ENCODE peak calls at places on chromosomes 2 and 18, in ten cellular contexts. L is heart right ventricle, I is spleen, S is lower lobe of right lung, F is DND-41, M is adrenal gland, A is prostate gland, E is omental fat pad, J is endothelial cell of umbilical vein, R is pancreas. X is an unnamed sample.

GRCh38 chr2:120236791-120237190 is 13.6 kb upstream of the TMEM185B start:
- DNase-seq in J (no peak), R (no peak), S (no peak), M (no peak), E (no peak), I (peak), A (no peak), F (no peak), L (no peak), X (no peak)

GRCh38 chr18:60064271-60064670 is 164.5 kb downstream of the PMAIP1 start:
- DNase-seq in L (no peak), A (no peak), F (no peak), I (no peak), E (no peak), J (no peak), M (no peak), R (no peak), S (no peak), X (no peak)

GRCh38 chr2:127525692-127526141 is 572 bp downstream of the IWS1 start:
- DNase-seq in J (no peak), A (no peak), F (peak), E (no peak), I (no peak), M (peak), S (no peak), L (no peak), R (no peak), X (no peak)

GRCh38 chr2:212124597-212124996 is 414.0 kb downstream of the ERBB4 start:
- DNase-seq in F (no peak), J (no peak), L (no peak), M (no peak), I (no peak), A (no peak), S (no peak), E (no peak), R (no peak), X (no peak)

GRCh38 chr2:209351636-209352035 is 72.2 kb upstream of the MAP2 start:
- DNase-seq in E (no peak), R (no peak), I (no peak), L (no peak), S (no peak), M (no peak), F (no peak), J (no peak), A (no peak), X (no peak)

GRCh38 chr2:48328972-48329723 is 200.8 kb upstream of the STON1 start:
- DNase-seq in I (no peak), A (no peak), R (no peak), S (no peak), F (no peak), L (no peak), J (peak), M (no peak), E (no peak), X (no peak)

GRCh38 chr2:155965415-155966070 is 367.0 kb downstream of the NR4A2 start:
- DNase-seq in A (no peak), S (no peak), J (no peak), R (no peak), L (no peak), E (no peak), I (no peak), M (no peak), F (no peak), X (no peak)

GRCh38 chr2:9249036-9249800 is 42.6 kb downstream of the ASAP2 start:
- DNase-seq in E (no peak), J (peak), M (no peak), I (no peak), A (peak), R (no peak), L (no peak), F (no peak), S (no peak), X (no peak)

GRCh38 chr2:181054843-181055242 is 74.4 kb downstream of the UBE2E3 start:
- DNase-seq in I (no peak), R (no peak), F (no peak), M (no peak), J (no peak), E (no peak), S (no peak), L (no peak), A (no peak), X (no peak)

GRCh38 chr2:130767408-130767775 is 12.1 kb downstream of the AMER3 start:
- DNase-seq in I (peak), A (no peak), E (no peak), F (no peak), S (no peak), L (no peak), J (no peak), M (no peak), R (no peak), X (no peak)

GRCh38 chr2:26018184-26018716 is 15.6 kb upstream of the RAB10 start:
- DNase-seq in I (no peak), A (peak), M (peak), F (no peak), S (peak), E (peak), L (peak), J (peak), R (peak), X (no peak)

GRCh38 chr18:41569867-41570266 is 385.2 kb upstream of the PIK3C3 start:
- DNase-seq in F (no peak), J (no peak), E (no peak), L (no peak), A (no peak), I (no peak), M (no peak), S (no peak), R (no peak), X (no peak)

GRCh38 chr2:20135631-20136050 is 84.2 kb upstream of the LAPTM4A start:
- DNase-seq in J (peak), R (peak), I (no peak), M (peak), E (no peak), F (peak), S (peak), L (peak), A (peak), X (no peak)

GRCh38 chr2:56132138-56132537 is 51.7 kb upstream of the CCDC85A start:
- DNase-seq in R (no peak), A (no peak), F (no peak), I (no peak), L (no peak), S (no peak), J (peak), M (no peak), E (no peak), X (no peak)

GRCh38 chr18:50738103-50738757 is 81.6 kb downstream of the MRO start:
- DNase-seq in M (no peak), E (no peak), L (no peak), F (no peak), R (no peak), I (no peak), A (no peak), J (no peak), S (no peak), X (no peak)

GRCh38 chr18:39500320-39500719 is 1934.7 kb upstream of the CELF4 start:
- DNase-seq in I (no peak), F (no peak), R (no peak), E (no peak), M (no peak), A (no peak), J (no peak), L (no peak), S (no peak), X (no peak)

DNA sequence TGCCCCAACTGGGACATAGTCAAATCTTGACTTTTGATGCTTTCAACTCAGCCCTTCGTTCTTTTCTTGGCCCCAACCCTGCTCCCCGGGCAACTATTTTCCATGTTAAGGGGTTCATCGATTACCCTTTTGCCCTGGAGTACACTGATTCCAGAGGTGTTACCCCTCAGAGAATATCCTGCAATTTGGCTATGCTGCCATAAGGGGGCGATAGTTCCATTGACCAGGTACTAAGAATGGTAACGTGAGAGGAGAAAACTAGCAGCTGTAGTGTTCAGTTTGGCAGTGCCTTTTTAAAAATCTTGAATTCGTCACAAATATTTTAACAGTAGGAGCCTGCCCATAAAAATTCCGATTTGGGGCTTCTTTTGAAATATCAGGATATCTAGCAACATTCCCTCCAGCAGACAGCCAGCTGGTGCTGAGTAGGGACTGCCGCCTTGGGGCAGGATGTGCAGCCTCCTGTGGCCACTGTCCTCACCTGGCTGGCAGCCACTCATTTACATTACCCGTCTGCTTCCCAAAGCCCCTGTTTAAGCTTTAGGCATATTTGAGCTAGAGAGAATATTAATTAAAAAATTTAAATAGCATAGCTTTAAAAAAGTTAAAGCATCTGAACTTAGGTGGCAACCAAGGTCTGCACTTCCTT is 146.3 kb upstream of the SKOR2 start:
- DNase-seq in R (no peak), J (no peak), E (no peak), F (peak), M (no peak), S (no peak), L (no peak), A (no peak), I (no peak), X (no peak)
- TF ChIP-seq CTCF in R (no peak), J (no peak), E (no peak), F (peak), M (no peak), S (no peak), L (no peak), A (peak), I (no peak), X (peak)

GRCh38 chr2:182452456-182452990 is 25.7 kb upstream of the PDE1A start:
- DNase-seq in J (no peak), M (no peak), R (no peak), I (no peak), A (no peak), E (no peak), S (no peak), F (no peak), L (no peak), X (no peak)

DNA sequence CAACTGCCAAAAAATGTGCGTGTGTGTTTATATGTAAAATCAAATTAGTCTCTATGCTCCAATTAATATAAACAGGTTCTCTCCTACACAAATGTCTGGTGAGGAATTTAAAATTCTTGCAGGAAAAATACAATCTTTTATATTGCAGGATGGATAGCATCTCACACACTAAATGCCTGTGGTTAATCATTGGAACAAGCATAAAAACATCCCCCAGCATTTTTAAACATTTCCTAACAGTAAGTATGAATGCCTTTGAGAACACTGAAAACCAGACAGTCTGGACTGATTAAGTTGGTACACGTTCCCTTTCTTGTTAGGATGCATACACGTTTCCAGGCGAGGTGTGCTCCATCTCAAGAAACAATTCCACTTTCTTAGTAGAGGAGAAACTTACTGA is 29.9 kb upstream of the PDE1A start:
- DNase-seq in R (no peak), J (no peak), L (no peak), M (no peak), I (no peak), A (no peak), E (no peak), F (no peak), S (no peak), X (no peak)
- TF ChIP-seq CTCF in R (no peak), J (no peak), L (no peak), M (no peak), I (no peak), A (no peak), E (no peak), F (no peak), S (no peak), X (no peak)

DNA sequence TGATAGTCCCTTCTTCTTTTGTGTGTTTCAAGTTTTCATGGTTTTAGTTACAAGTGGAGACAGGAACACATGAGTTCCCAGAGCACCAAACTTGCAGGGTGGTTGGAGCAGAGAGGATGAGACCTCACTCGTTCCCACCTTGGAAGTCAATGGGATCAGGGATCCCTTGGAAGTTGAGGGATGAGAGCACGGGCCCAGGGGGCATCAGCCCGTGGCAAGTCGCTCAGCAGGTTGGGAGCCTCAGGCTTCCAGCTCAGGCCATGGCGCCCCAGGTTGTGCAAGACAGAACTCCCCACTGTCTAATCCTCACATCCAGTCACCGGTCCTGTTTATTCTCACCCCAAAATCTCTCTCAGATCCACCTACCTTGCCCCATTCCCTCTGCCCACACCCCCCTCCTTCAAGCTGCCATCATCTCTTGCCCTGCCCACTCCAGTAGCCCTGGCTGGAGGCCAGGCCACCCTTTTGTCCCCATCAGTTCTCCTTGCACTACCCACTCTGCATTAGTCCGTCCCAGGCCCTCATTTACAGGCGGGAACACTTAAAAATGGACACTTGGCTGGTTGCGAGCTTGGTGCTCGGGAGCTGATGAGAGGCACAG is 37.6 kb upstream of the FOSL2 start:
- DNase-seq in S (peak), I (peak), E (no peak), L (no peak), R (no peak), J (no peak), A (no peak), M (no peak), F (no peak), X (peak)
- TF ChIP-seq CTCF in S (no peak), I (no peak), E (no peak), L (no peak), R (no peak), J (no peak), A (no peak), M (no peak), F (no peak), X (no peak)

GRCh38 chr18:48948112-48949050 is 2.4 kb downstream of the SMAD7 start:
- DNase-seq in A (peak), J (peak), E (no peak), L (peak), I (peak), F (peak), S (peak), M (peak), R (peak), X (no peak)
- TF ChIP-seq CTCF in A (no peak), J (no peak), E (no peak), L (no peak), I (no peak), F (no peak), S (peak), M (no peak), R (no peak), X (peak)

GRCh38 chr18:63843008-63843407 is 44.5 kb upstream of the SERPINB2 start:
- DNase-seq in I (no peak), R (no peak), L (no peak), F (no peak), A (no peak), E (no peak), S (no peak), J (no peak), M (no peak), X (no peak)

GRCh38 chr18:63850010-63850409 is 37.5 kb upstream of the SERPINB2 start:
- DNase-seq in F (peak), I (no peak), A (peak), E (no peak), R (no peak), L (no peak), J (peak), M (no peak), S (no peak), X (no peak)

GRCh38 chr18:63848159-63848558 is 39.3 kb upstream of the SERPINB2 start:
- DNase-seq in L (no peak), R (no peak), A (peak), F (peak), I (no peak), S (no peak), E (no peak), M (no peak), J (peak), X (no peak)

GRCh38 chr18:63844254-63844653 is 43.3 kb upstream of the SERPINB2 start:
- DNase-seq in S (no peak), R (no peak), L (no peak), J (peak), F (no peak), E (no peak), A (no peak), M (no peak), I (no peak), X (no peak)
- TF ChIP-seq CTCF in S (peak), R (peak), L (no peak), J (peak), F (peak), E (no peak), A (no peak), M (peak), I (no peak), X (peak)

GRCh38 chr2:27496357-27497287 is at the start of gene GCKR:
- DNase-seq in I (no peak), S (no peak), M (peak), F (no peak), J (peak), L (no peak), E (no peak), R (peak), A (no peak), X (no peak)
- TF ChIP-seq CTCF in I (no peak), S (no peak), M (no peak), F (no peak), J (no peak), L (no peak), E (no peak), R (no peak), A (no peak), X (no peak)

GRCh38 chr2:208163489-208163888 is at the start of gene CRYGA:
- DNase-seq in I (no peak), E (no peak), F (no peak), L (no peak), J (no peak), A (no peak), S (no peak), R (no peak), M (no peak), X (no peak)

DNA sequence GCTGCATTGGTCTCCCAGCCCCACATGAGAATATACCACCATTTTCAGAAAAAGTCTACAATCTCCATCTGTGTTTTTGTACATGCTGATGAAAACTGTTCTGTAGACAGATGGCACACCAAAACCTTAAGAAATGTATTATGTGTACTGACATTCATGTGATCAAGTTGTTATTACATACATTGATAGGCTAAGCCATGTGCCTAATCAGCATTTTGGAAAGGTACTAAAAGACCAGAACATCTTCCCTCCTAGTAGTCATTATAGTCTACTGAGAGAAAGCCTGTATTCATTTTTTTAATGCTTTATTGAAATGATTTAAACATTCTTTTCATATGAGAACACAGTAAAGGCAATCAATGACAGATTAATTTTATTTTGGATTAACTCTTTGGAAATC is 1.7 kb upstream of the CRYGA start:
- DNase-seq in J (no peak), I (no peak), F (no peak), E (no peak), S (no peak), A (no peak), M (no peak), L (no peak), R (no peak), X (no peak)
- TF ChIP-seq CTCF in J (no peak), I (no peak), F (no peak), E (no peak), S (no peak), A (no peak), M (no peak), L (no peak), R (no peak), X (no peak)